ENCODE peak calls at places on chromosomes 2 and 18, in eight cellular contexts. P is PC-9, Y is MM.1S, O is pancreas, M is heart right ventricle, V is SJSA1, H is stomach, E is A549. X is an unnamed sample.

GRCh38 chr2:52117299-52117698 is 1085.4 kb upstream of the NRXN1 start:
- DNase-seq in P (no peak), H (no peak), V (no peak), M (no peak), E (no peak), Y (no peak), O (no peak), X (peak; percentile 52)

GRCh38 chr2:70094171-70094977 is 7.1 kb downstream of the PCBP1 start:
- DNase-seq in Y (no peak), V (no peak), M (no peak), E (no peak), H (no peak), O (no peak), P (no peak), X (no peak)

GRCh38 chr2:45170191-45170975 is 161.1 kb upstream of the SIX2 start:
- DNase-seq in V (no peak), O (no peak), H (no peak), M (no peak), P (no peak), E (no peak), Y (no peak), X (peak; percentile 34)

GRCh38 chr2:38409136-38409903 is 32.2 kb upstream of the ATL2 start:
- DNase-seq in E (no peak), H (peak; percentile 63), Y (peak; percentile 53), V (no peak), M (peak; percentile 23), P (peak; percentile 44), O (peak; percentile 50), X (no peak)

GRCh38 chr2:118539290-118539689 is 308.2 kb downstream of the EN1 start:
- DNase-seq in M (no peak), E (no peak), P (peak; percentile 3), O (peak; percentile 25), H (no peak), V (peak; percentile 50), Y (no peak), X (peak; percentile 50)

GRCh38 chr2:145000376-145000775 is 480.5 kb upstream of the ZEB2 start:
- DNase-seq in M (no peak), Y (no peak), P (no peak), V (no peak), O (no peak), H (no peak), E (no peak), X (no peak)

GRCh38 chr2:65687614-65688013 is 255.2 kb upstream of the SPRED2 start:
- DNase-seq in M (no peak), V (no peak), P (no peak), E (no peak), O (no peak), H (no peak), Y (no peak), X (no peak)

GRCh38 chr2:226739508-226740030 is 60.1 kb downstream of the IRS1 start:
- DNase-seq in Y (no peak), E (no peak), V (no peak), P (no peak), H (no peak), M (no peak), O (no peak), X (no peak)

GRCh38 chr2:141703506-141703905 is 427.3 kb downstream of the LRP1B start:
- DNase-seq in M (no peak), Y (no peak), V (no peak), O (no peak), H (no peak), P (no peak), E (no peak), X (no peak)

GRCh38 chr2:216034065-216034464 is 20.7 kb upstream of the MREG start:
- DNase-seq in H (peak; percentile 77), O (peak; percentile 78), Y (peak; percentile 76), E (peak; percentile 69), V (peak; percentile 59), M (peak; percentile 44), P (peak; percentile 68), X (peak; percentile 65)

GRCh38 chr2:69539549-69539908 is 102.3 kb upstream of the NFU1 start:
- DNase-seq in Y (no peak), P (no peak), V (no peak), H (no peak), O (no peak), E (no peak), M (no peak), X (no peak)

GRCh38 chr2:176432439-176432838 is 163.2 kb downstream of the MTX2 start:
- DNase-seq in Y (no peak), H (no peak), V (no peak), M (no peak), E (no peak), P (no peak), O (no peak), X (no peak)

GRCh38 chr2:26860451-26860850 is 12.5 kb downstream of the DPYSL5 start:
- DNase-seq in V (no peak), O (no peak), Y (no peak), E (no peak), M (no peak), P (no peak), H (no peak), X (no peak)

GRCh38 chr2:127662937-127663565 is 12.3 kb downstream of the LIMS2 start:
- DNase-seq in V (no peak), E (no peak), Y (no peak), H (no peak), O (no peak), P (no peak), M (peak; percentile 18), X (no peak)

GRCh38 chr2:60603533-60604190 is 50.2 kb upstream of the BCL11A start:
- DNase-seq in V (no peak), E (no peak), H (no peak), M (no peak), P (no peak), O (no peak), Y (no peak), X (no peak)

GRCh38 chr2:61694312-61695274 is 156.4 kb upstream of the XPO1 start:
- DNase-seq in E (peak; percentile 64), H (peak; percentile 97), P (peak; percentile 97), O (peak; percentile 95), M (peak; percentile 97), Y (peak; percentile 98), V (peak; percentile 94), X (peak; percentile 93)

GRCh38 chr2:236179653-236180500 is 11.7 kb upstream of the GBX2 start:
- DNase-seq in P (peak; percentile 24), H (no peak), M (no peak), E (peak; percentile 36), Y (no peak), V (peak; percentile 49), O (no peak), X (no peak)

GRCh38 chr2:98282109-98282508 is 64.1 kb upstream of the CNGA3 start:
- DNase-seq in V (no peak), E (no peak), M (no peak), H (no peak), P (no peak), Y (no peak), O (no peak), X (no peak)

GRCh38 chr2:40421643-40422297 is 30.1 kb downstream of the SLC8A1 start:
- DNase-seq in P (no peak), V (no peak), M (no peak), O (no peak), H (no peak), Y (no peak), E (no peak), X (no peak)

GRCh38 chr18:60506682-60507081 is 134.1 kb upstream of the MC4R start:
- DNase-seq in M (no peak), Y (no peak), P (no peak), E (no peak), V (no peak), O (no peak), H (no peak), X (no peak)

DNA sequence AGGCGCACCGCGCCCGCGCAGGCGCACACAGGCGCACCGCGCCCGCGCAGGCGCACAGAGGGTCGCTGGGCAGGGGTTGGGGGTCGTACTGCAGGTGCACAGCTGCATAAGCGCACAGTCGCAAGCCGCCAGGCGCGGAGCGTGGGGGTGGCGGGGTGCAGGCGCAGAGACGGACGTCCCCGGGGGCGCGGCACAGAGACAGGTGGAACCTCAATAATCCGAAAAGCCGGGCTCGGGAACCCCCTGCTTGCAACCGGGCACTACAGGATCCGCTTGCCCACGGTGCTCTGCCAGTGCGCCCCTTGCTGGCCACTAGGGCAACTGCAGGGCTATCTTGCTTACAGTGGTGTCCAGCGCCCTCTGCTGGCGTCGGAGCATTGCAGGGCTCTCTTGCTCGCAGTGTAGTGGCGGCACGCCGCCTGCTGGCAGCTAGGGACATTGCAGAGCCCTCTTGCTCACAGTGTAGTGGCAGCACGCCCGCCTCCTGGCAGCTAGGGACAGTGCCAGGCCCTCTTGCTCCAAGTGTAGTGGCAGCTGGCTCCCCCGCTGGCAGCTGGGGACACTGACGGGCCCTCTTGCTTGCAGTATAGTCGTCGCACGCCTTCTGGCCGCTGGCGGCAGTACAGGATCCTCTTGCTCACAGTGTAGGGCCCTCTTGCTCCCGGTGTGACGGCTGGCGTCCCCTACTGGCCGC is 34.9 kb downstream of the FAM110C start:
- DNase-seq in M (peak; percentile 27), V (peak; percentile 59), H (peak; percentile 66), O (peak; percentile 75), P (peak; percentile 24), Y (peak; percentile 46), E (no peak), X (no peak)
- H3K4me3 ChIP-seq in M (no peak overlapping the region), V (no peak overlapping the region), H (no peak overlapping the region), O (no peak overlapping the region), P (no peak overlapping the region), Y (no peak overlapping the region), E (no peak overlapping the region), X (no peak overlapping the region)

GRCh38 chr2:102142829-102143449 is 393 bp downstream of the IL1R1 start:
- DNase-seq in O (no peak), V (no peak), E (peak; percentile 31), H (no peak), Y (no peak), M (no peak), P (no peak), X (peak; percentile 70)
- H3K9me3 ChIP-seq in O (no peaks in the 10 kb centered on the region), V (peaks cover 29% of the 10 kb centered on the region), E (peaks cover 47% of the 10 kb centered on the region), H (peaks cover 9% of the 10 kb centered on the region), Y (no peaks in the 10 kb centered on the region), M (peaks cover 2% of the 10 kb centered on the region), P (peaks cover 34% of the 10 kb centered on the region), X (no peaks in the 10 kb centered on the region)

DNA sequence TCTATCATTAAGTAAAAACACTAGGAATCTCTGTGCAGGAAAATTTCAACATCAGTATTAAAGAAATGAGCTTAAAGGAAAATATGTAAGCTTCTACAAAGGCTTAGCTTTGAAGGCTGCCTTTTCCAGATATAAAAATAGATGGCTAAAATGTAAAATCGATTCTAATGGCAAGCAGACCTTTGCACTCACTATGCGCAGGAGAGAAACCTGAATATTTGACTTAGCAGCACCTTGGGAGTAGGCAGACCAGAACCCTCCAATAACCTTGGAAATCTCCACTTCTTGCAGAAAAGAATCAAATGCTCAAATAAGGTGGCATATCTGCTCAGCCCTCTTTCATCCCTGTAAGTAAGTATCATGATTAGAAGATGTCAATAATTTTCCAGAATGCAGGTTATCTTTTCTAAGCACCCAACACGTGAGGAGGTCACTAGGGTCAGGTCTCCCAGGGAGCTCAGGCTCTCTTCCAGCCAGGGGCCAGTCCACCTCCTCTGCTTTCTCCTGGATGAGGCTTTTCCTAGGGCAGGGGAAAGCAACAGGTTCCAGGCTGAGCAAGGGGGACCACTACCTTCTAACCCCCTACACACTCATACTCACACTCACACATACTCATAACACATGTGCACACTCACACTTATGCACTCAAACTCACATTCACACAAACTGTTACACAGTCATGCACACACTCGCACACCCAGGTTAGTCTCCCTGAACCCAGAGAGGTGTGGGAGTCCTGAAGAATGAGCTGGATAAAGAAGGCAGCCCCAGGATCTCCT is 3.8 kb downstream of the PIEZO2 start:
- DNase-seq in O (no peak), M (no peak), Y (no peak), V (no peak), E (no peak), H (no peak), P (no peak), X (no peak)
- H3K4me3 ChIP-seq in O (no peak overlapping the region), M (no peak overlapping the region), Y (no peak overlapping the region), V (no peak overlapping the region), E (no peak overlapping the region), H (no peak overlapping the region), P (no peak overlapping the region), X (no peak overlapping the region)

GRCh38 chr2:83233284-83233683 is 1225.8 kb downstream of the SUCLG1 start:
- DNase-seq in V (no peak), Y (no peak), H (no peak), O (no peak), M (no peak), P (no peak), E (no peak), X (peak; percentile 2)
- H3K9me3 ChIP-seq in V (no peaks in the 10 kb centered on the region), Y (no peaks in the 10 kb centered on the region), H (no peaks in the 10 kb centered on the region), O (no peaks in the 10 kb centered on the region), M (no peaks in the 10 kb centered on the region), P (no peaks in the 10 kb centered on the region), E (no peaks in the 10 kb centered on the region), X (no peaks in the 10 kb centered on the region)